ENCODE peak calls at places on chromosome 7, in six cellular contexts. I is gastrocnemius medialis, A is mucosa of descending colon, D is psoas muscle, K is thyroid gland, Z is Peyer's patch. G is an unnamed sample. For H3K4me1 and H3K9me3, the result is how much of the 10 kb centered on the place peaks cover.

GRCh38 chr7:130137207-130137606 is 66.9 kb downstream of the KLHDC10 start:
- DNase-seq in I (no peak), A (no peak), D (no peak), K (no peak), Z (no peak), G (no peak)

GRCh38 chr7:48389977-48390376 is 218.7 kb downstream of the ABCA13 start:
- DNase-seq in I (no peak), A (no peak), D (no peak), K (no peak), Z (no peak), G (no peak)

GRCh38 chr7:120864146-120864920 is 6.4 kb upstream of the TSPAN12 start:
- DNase-seq in I (no peak), A (no peak), D (no peak), K (no peak), Z (no peak), G (no peak)

GRCh38 chr7:143016996-143017395 is 9.9 kb downstream of the OR9A2 start:
- DNase-seq in I (no peak), A (no peak), D (no peak), K (no peak), Z (no peak), G (no peak)

GRCh38 chr7:3404490-3404889 is 103.4 kb downstream of the SDK1 start:
- DNase-seq in I (no peak), A (no peak), D (no peak), K (no peak), Z (no peak), G (no peak)

GRCh38 chr7:11130012-11130411 is 156.3 kb downstream of the PHF14 start:
- DNase-seq in I (no peak), A (no peak), D (no peak), K (no peak), Z (no peak), G (no peak)

GRCh38 chr7:31120800-31121513 is 68.8 kb downstream of the ADCYAP1R1 start:
- DNase-seq in I (no peak), A (no peak), D (no peak), K (no peak), Z (no peak), G (no peak)

GRCh38 chr7:1204460-1204859 is 28.2 kb upstream of the UNCX start:
- DNase-seq in I (no peak), A (no peak), D (no peak), K (no peak), Z (no peak), G (no peak)

GRCh38 chr7:26593405-26593804 is 271.0 kb downstream of the SKAP2 start:
- DNase-seq in I (no peak), A (no peak), D (peak), K (peak), Z (no peak), G (no peak)

GRCh38 chr7:7136423-7136822 is 45.9 kb upstream of the C1GALT1 start:
- DNase-seq in I (no peak), A (no peak), D (no peak), K (no peak), Z (no peak), G (no peak)

GRCh38 chr7:127618775-127619174 is 833 bp upstream of the PAX4 start:
- DNase-seq in I (no peak), A (no peak), D (no peak), K (no peak), Z (no peak), G (no peak)

GRCh38 chr7:79692015-79692414 is 238.5 kb upstream of the MAGI2 start:
- DNase-seq in I (no peak), A (no peak), D (no peak), K (no peak), Z (no peak), G (no peak)

GRCh38 chr7:116984917-116985316 is 31.6 kb downstream of the ST7 start:
- DNase-seq in I (no peak), A (no peak), D (no peak), K (no peak), Z (no peak), G (no peak)

GRCh38 chr7:21256310-21256877 is 171.5 kb upstream of the SP4 start:
- DNase-seq in I (no peak), A (no peak), D (no peak), K (peak), Z (no peak), G (no peak)

GRCh38 chr7:133837248-133837647 is 289.9 kb upstream of the LRGUK start:
- DNase-seq in I (no peak), A (no peak), D (no peak), K (no peak), Z (no peak), G (no peak)

GRCh38 chr7:84535584-84536255 is 341.1 kb upstream of the SEMA3A start:
- DNase-seq in I (no peak), A (no peak), D (no peak), K (no peak), Z (no peak), G (no peak)

DNA sequence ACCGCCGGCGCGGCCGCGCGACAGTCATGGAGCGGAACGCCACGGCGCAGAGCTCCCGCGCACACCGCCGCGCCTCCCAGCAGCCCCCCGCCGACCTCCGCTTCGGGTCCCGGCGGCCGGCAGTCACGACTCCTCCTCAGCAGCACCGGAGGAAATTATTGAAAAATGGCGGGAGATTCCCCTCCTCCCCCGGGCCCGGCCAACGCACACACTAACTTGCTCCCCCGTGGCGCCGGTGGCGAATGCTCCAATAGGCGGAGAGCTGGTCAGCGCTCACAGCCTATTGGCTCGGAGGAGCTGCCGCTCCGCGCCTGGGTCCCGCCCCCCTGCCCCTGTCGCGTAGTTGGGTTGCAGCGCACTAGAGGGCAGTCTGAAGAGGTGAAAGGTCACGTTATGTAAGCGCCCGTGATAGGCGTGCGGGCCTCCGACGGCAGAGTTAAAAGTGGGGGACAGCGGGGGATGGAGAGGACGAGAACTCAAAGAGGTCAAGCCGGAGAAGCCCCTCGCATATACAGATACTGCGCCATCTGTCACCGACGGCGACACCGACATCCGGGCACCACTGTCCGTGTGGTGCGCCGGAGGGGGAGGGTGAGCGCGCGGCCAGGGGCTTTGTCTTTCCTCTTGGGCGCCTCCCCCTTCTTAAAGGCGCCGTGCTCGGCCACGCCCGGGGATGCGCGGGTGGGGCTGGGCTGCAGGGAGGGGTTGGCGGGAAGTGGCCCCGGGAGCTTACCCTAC is at the start of gene BAZ1B:
- DNase-seq in I (peak), A (peak), D (peak), K (peak), Z (peak), G (peak)
- TF ChIP-seq CTCF in I (no peak), A (peak), D (no peak), K (peak), Z (peak), G (no peak)

GRCh38 chr7:150739045-150739432 is 1.8 kb downstream of the GIMAP5 start:
- DNase-seq in I (no peak), A (no peak), D (no peak), K (no peak), Z (no peak), G (no peak)

GRCh38 chr7:150740053-150740452 is 2.8 kb downstream of the GIMAP5 start:
- DNase-seq in I (no peak), A (no peak), D (no peak), K (no peak), Z (no peak), G (no peak)

GRCh38 chr7:150737265-150738055 is at the start of gene GIMAP5:
- DNase-seq in I (no peak), A (no peak), D (no peak), K (peak), Z (peak), G (no peak)

GRCh38 chr7:150736864-150737263 is 354 bp upstream of the GIMAP5 start:
- DNase-seq in I (no peak), A (no peak), D (no peak), K (no peak), Z (no peak), G (no peak)

GRCh38 chr7:150738092-150739044 is 1.1 kb downstream of the GIMAP5 start:
- DNase-seq in I (no peak), A (no peak), D (no peak), K (no peak), Z (no peak), G (no peak)
- H3K4me1 ChIP-seq in I (under half), A (under half), D (under half), K (under half), Z (under half), G (under half)

GRCh38 chr7:158067931-158068482 is 519.6 kb downstream of the PTPRN2 start:
- DNase-seq in I (no peak), A (no peak), D (no peak), K (no peak), Z (no peak), G (no peak)
- H3K9me3 ChIP-seq in I (under half), A (under half), D (under half), K (under half), Z (under half), G (under half)

GRCh38 chr7:112331495-112331894 is 118.8 kb upstream of the IFRD1 start:
- DNase-seq in I (no peak), A (no peak), D (no peak), K (no peak), Z (no peak), G (no peak)
- TF ChIP-seq CTCF in I (no peak), A (no peak), D (no peak), K (no peak), Z (no peak), G (no peak)

GRCh38 chr7:50349399-50349798 is 44.9 kb downstream of the IKZF1 start:
- DNase-seq in I (no peak), A (no peak), D (no peak), K (no peak), Z (no peak), G (no peak)

GRCh38 chr7:50349963-50350944 is 45.7 kb downstream of the IKZF1 start:
- DNase-seq in I (no peak), A (no peak), D (no peak), K (no peak), Z (peak), G (no peak)

GRCh38 chr7:50353201-50353600 is 48.7 kb downstream of the IKZF1 start:
- DNase-seq in I (no peak), A (no peak), D (no peak), K (no peak), Z (no peak), G (no peak)

GRCh38 chr7:50352282-50352681 is 47.8 kb downstream of the IKZF1 start:
- DNase-seq in I (no peak), A (no peak), D (no peak), K (no peak), Z (no peak), G (no peak)

DNA sequence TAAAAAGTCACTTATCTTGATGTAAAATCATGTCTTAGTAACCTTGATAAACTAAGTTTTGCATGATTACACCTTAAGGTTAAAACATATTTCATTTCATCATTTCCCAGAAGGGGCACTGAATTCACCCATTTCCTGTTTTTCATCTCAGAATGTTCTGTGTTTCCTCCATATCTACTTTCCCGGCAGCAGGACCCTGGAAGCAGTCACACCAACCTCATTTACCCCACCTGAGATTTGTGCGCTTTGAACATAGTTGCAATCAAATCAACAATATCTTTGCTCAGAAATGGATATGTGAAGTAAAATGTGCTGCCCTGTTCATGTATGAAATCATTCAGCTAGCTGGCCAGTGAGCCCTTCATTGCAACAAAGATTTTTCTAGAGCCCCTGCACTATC is 46.8 kb downstream of the IKZF1 start:
- DNase-seq in I (no peak), A (no peak), D (no peak), K (no peak), Z (no peak), G (no peak)
- H3K4me1 ChIP-seq in I (under half), A (under half), D (under half), K (under half), Z (under half), G (under half)

DNA sequence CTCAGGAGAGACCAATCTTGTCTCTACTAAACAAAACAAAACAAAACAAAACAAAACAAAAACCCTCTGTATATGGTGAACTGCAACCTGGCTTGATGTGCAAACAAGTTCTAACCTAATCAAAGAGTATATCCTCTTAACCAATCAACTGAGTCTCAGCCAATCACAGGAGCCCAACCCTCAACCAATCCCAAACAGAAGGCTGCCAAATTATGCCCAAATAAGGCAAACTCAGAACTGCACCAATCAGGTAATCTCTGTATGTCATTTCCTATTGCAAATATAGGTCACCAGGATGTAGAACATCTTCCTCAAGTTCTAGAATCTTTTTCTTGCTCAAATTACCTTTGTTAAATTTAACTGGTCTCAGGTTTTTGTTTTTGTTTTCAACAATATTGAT is 5.2 kb downstream of the FAM133B start:
- DNase-seq in I (no peak), A (no peak), D (no peak), K (no peak), Z (no peak), G (no peak)
- H3K9me3 ChIP-seq in I (under half), A (under half), D (under half), K (under half), Z (under half), G (under half)

DNA sequence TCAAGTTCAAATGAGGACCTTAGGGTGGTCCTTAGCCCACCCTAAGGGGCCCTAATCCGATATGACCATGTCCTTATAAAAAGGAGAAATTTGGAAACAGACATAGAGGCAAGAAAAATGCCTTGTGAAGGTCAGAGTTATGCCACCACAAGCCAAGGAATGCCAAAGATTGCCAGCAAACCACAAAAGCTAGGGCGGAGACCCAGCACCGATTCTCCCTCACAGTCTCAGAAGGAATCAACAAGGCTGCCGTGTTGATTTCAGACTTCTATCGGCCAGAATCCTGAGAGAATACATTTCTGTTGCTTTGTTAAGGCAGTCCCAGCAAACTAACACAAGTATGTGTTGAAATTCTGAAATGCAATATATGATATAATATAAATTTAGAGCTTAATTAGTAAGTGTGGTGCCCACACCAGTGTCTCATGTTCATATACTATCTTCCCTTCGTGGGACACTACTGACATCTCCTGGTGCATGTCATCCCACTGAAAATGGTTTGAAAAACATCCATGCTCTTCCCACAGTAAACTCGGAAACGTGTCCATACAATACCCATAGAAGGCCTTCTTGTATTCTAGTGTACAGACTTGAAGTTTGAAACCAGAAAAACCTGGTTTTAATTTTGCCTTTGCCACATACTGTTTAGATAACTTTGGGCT is 349.0 kb downstream of the TNS3 start:
- DNase-seq in I (no peak), A (no peak), D (no peak), K (no peak), Z (no peak), G (no peak)
- TF ChIP-seq CTCF in I (no peak), A (no peak), D (peak), K (no peak), Z (no peak), G (no peak)